ENCODE peak calls at places on chromosomes 6 and 20, in four cellular contexts. One of them, this sample, is unnamed.

GRCh38 chr20:4519530-4519929 is 202.2 kb upstream of the PRND start:
- DNase-seq in CD14-positive monocyte: peak
- DNase-seq in NCI-H1092: no peak
- DNase-seq in T-helper 2 cell: no peak
- DNase-seq in this sample: no peak

GRCh38 chr6:17472653-17473183 is 79.3 kb downstream of the CAP2 start:
- DNase-seq in CD14-positive monocyte: no peak
- DNase-seq in NCI-H1092: no peak
- DNase-seq in T-helper 2 cell: no peak
- DNase-seq in this sample: no peak

GRCh38 chr6:134021396-134022122 is 30.9 kb downstream of the SLC2A12 start:
- DNase-seq in CD14-positive monocyte: no peak
- DNase-seq in NCI-H1092: no peak
- DNase-seq in T-helper 2 cell: no peak
- DNase-seq in this sample: no peak

GRCh38 chr6:80457044-80457933 is 350.8 kb downstream of the BCKDHB start:
- DNase-seq in CD14-positive monocyte: no peak
- DNase-seq in NCI-H1092: no peak
- DNase-seq in T-helper 2 cell: no peak
- DNase-seq in this sample: no peak

GRCh38 chr6:52712136-52712535 is 41.2 kb downstream of the TMEM14A start:
- DNase-seq in CD14-positive monocyte: no peak
- DNase-seq in NCI-H1092: no peak
- DNase-seq in T-helper 2 cell: no peak
- DNase-seq in this sample: no peak

GRCh38 chr6:161094904-161095440 is 103.4 kb downstream of the MAP3K4 start:
- DNase-seq in CD14-positive monocyte: no peak
- DNase-seq in NCI-H1092: no peak
- DNase-seq in T-helper 2 cell: no peak
- DNase-seq in this sample: no peak

GRCh38 chr6:33927551-33927950 is 123.7 kb upstream of the MLN start:
- DNase-seq in CD14-positive monocyte: no peak
- DNase-seq in NCI-H1092: no peak
- DNase-seq in T-helper 2 cell: no peak
- DNase-seq in this sample: no peak

GRCh38 chr6:76633259-76633658 is 560.8 kb upstream of the IMPG1 start:
- DNase-seq in CD14-positive monocyte: no peak
- DNase-seq in NCI-H1092: no peak
- DNase-seq in T-helper 2 cell: no peak
- DNase-seq in this sample: no peak

GRCh38 chr6:85096976-85097375 is 332.6 kb upstream of the TBX18 start:
- DNase-seq in CD14-positive monocyte: no peak
- DNase-seq in NCI-H1092: no peak
- DNase-seq in T-helper 2 cell: no peak
- DNase-seq in this sample: no peak

GRCh38 chr20:45751714-45752113 is 29.6 kb downstream of the SPINT4 start:
- DNase-seq in CD14-positive monocyte: no peak
- DNase-seq in NCI-H1092: no peak
- DNase-seq in T-helper 2 cell: no peak
- DNase-seq in this sample: no peak

GRCh38 chr6:127053032-127053908 is 65.2 kb upstream of the RSPO3 start:
- DNase-seq in CD14-positive monocyte: no peak
- DNase-seq in NCI-H1092: no peak
- DNase-seq in T-helper 2 cell: no peak
- DNase-seq in this sample: no peak

GRCh38 chr6:26383624-26384417 is 913 bp downstream of the BTN2A2 start:
- DNase-seq in CD14-positive monocyte: no peak
- DNase-seq in NCI-H1092: no peak
- DNase-seq in T-helper 2 cell: no peak
- DNase-seq in this sample: no peak

GRCh38 chr6:129567374-129567773 is 142.6 kb downstream of the ARHGAP18 start:
- DNase-seq in CD14-positive monocyte: no peak
- DNase-seq in NCI-H1092: no peak
- DNase-seq in T-helper 2 cell: no peak
- DNase-seq in this sample: no peak

GRCh38 chr6:106529438-106529837 is 99.9 kb downstream of the RTN4IP1 start:
- DNase-seq in CD14-positive monocyte: no peak
- DNase-seq in NCI-H1092: no peak
- DNase-seq in T-helper 2 cell: no peak
- DNase-seq in this sample: no peak

GRCh38 chr6:105107207-105107606 is 72.6 kb downstream of the POPDC3 start:
- DNase-seq in CD14-positive monocyte: no peak
- DNase-seq in NCI-H1092: no peak
- DNase-seq in T-helper 2 cell: no peak
- DNase-seq in this sample: no peak

GRCh38 chr6:31586596-31586995 is 519 bp downstream of the LST1 start:
- DNase-seq in CD14-positive monocyte: peak
- DNase-seq in NCI-H1092: no peak
- DNase-seq in T-helper 2 cell: no peak
- DNase-seq in this sample: peak

GRCh38 chr6:120056085-120056484 is 706.5 kb upstream of the MAN1A1 start:
- DNase-seq in CD14-positive monocyte: no peak
- DNase-seq in NCI-H1092: no peak
- DNase-seq in T-helper 2 cell: no peak
- DNase-seq in this sample: no peak

GRCh38 chr6:42200035-42200434 is 5.3 kb upstream of the GUCA1B start:
- DNase-seq in CD14-positive monocyte: no peak
- DNase-seq in NCI-H1092: no peak
- DNase-seq in T-helper 2 cell: no peak
- DNase-seq in this sample: no peak

GRCh38 chr6:162181741-162182401 is 545.7 kb downstream of the PRKN start:
- DNase-seq in CD14-positive monocyte: no peak
- DNase-seq in NCI-H1092: no peak
- DNase-seq in T-helper 2 cell: no peak
- DNase-seq in this sample: no peak

GRCh38 chr6:3165631-3166534 is 8.5 kb upstream of the TUBB2A start:
- DNase-seq in CD14-positive monocyte: no peak
- DNase-seq in NCI-H1092: no peak
- DNase-seq in T-helper 2 cell: no peak
- DNase-seq in this sample: no peak

GRCh38 chr6:97133071-97133470 is 149.9 kb downstream of the MMS22L start:
- DNase-seq in CD14-positive monocyte: no peak
- DNase-seq in NCI-H1092: peak
- DNase-seq in T-helper 2 cell: no peak
- DNase-seq in this sample: no peak

GRCh38 chr20:37311710-37312355 is 22.4 kb downstream of the MANBAL start:
- DNase-seq in CD14-positive monocyte: no peak
- DNase-seq in NCI-H1092: no peak
- DNase-seq in T-helper 2 cell: no peak
- DNase-seq in this sample: no peak

GRCh38 chr6:137472738-137473137 is 21.5 kb downstream of the OLIG3 start:
- DNase-seq in CD14-positive monocyte: no peak
- DNase-seq in NCI-H1092: no peak
- DNase-seq in T-helper 2 cell: no peak
- DNase-seq in this sample: no peak

GRCh38 chr6:105135056-105135455 is 44.8 kb downstream of the POPDC3 start:
- DNase-seq in CD14-positive monocyte: no peak
- DNase-seq in NCI-H1092: no peak
- DNase-seq in T-helper 2 cell: no peak
- DNase-seq in this sample: no peak

GRCh38 chr20:14127831-14128230 is 132.5 kb downstream of the MACROD2 start:
- DNase-seq in CD14-positive monocyte: no peak
- DNase-seq in NCI-H1092: no peak
- DNase-seq in T-helper 2 cell: no peak
- DNase-seq in this sample: no peak

GRCh38 chr20:60693513-60694133 is 558.4 kb upstream of the CDH4 start:
- DNase-seq in CD14-positive monocyte: no peak
- DNase-seq in NCI-H1092: no peak
- DNase-seq in T-helper 2 cell: no peak
- DNase-seq in this sample: no peak

GRCh38 chr6:31470801-31471200 is 27.1 kb upstream of the MICB start:
- DNase-seq in CD14-positive monocyte: no peak
- DNase-seq in NCI-H1092: no peak
- DNase-seq in T-helper 2 cell: no peak
- DNase-seq in this sample: no peak

GRCh38 chr6:141484726-141485125 is 648.0 kb upstream of the GJE1 start:
- DNase-seq in CD14-positive monocyte: no peak
- DNase-seq in NCI-H1092: no peak
- DNase-seq in T-helper 2 cell: no peak
- DNase-seq in this sample: peak

GRCh38 chr20:10553326-10553984 is 118.3 kb downstream of the SLX4IP start:
- DNase-seq in CD14-positive monocyte: no peak
- DNase-seq in NCI-H1092: peak
- DNase-seq in T-helper 2 cell: no peak
- DNase-seq in this sample: no peak